ENCODE peak calls at places on chromosomes 16 and 17, in seven cellular contexts. W is stomach, P is sigmoid colon, R is vagina, Z is A549, D is transverse colon, A is HCT116. J is an unnamed sample.
A peak's percentile ranks its signal among the peaks of the same experiment; 100 is the strongest.

GRCh38 chr17:8621585-8621984 is 8.9 kb downstream of the MYH10 start:
- DNase-seq in W (no peak), P (no peak), R (no peak), Z (no peak), D (no peak), A (no peak), J (no peak)

GRCh38 chr17:81345211-81346089 is 49.8 kb upstream of the BAHCC1 start:
- DNase-seq in W (peak; percentile 92), P (peak; percentile 97), R (no peak), Z (peak; percentile 91), D (peak; percentile 89), A (no peak), J (peak; percentile 88)

GRCh38 chr17:30472238-30472890 is 4.8 kb upstream of the GOSR1 start:
- DNase-seq in W (no peak), P (no peak), R (no peak), Z (no peak), D (no peak), A (no peak), J (no peak)

GRCh38 chr16:4603624-4604170 is 11.0 kb downstream of the UBALD1 start:
- DNase-seq in W (no peak), P (no peak), R (no peak), Z (no peak), D (no peak), A (no peak), J (no peak)

GRCh38 chr17:77375917-77376651 is 235.3 kb downstream of the SEC14L1 start:
- DNase-seq in W (peak; percentile 45), P (peak; percentile 78), R (no peak), Z (no peak), D (peak; percentile 55), A (no peak), J (no peak)

GRCh38 chr17:68328676-68329075 is 37.4 kb downstream of the ARSG start:
- DNase-seq in W (no peak), P (no peak), R (no peak), Z (no peak), D (no peak), A (no peak), J (no peak)

GRCh38 chr17:1486802-1487695 is 5.4 kb downstream of the MYO1C start:
- DNase-seq in W (peak; percentile 90), P (peak; percentile 96), R (no peak), Z (peak; percentile 92), D (peak; percentile 95), A (peak; percentile 68), J (peak; percentile 91)

GRCh38 chr16:29974291-29975133 is 844 bp downstream of the TAOK2 start:
- DNase-seq in W (no peak), P (no peak), R (no peak), Z (no peak), D (peak; percentile 35), A (no peak), J (no peak)

GRCh38 chr16:4049031-4049430 is 67.2 kb downstream of the ADCY9 start:
- DNase-seq in W (no peak), P (peak; percentile 24), R (no peak), Z (no peak), D (no peak), A (no peak), J (no peak)

GRCh38 chr16:79991918-79992317 is 391.4 kb upstream of the MAF start:
- DNase-seq in W (no peak), P (no peak), R (no peak), Z (no peak), D (no peak), A (no peak), J (no peak)

GRCh38 chr16:84785843-84786538 is 33.8 kb upstream of the CRISPLD2 start:
- DNase-seq in W (peak; percentile 91), P (peak; percentile 88), R (no peak), Z (no peak), D (peak; percentile 55), A (no peak), J (peak; percentile 58)

GRCh38 chr17:14118951-14119350 is 49.6 kb downstream of the COX10 start:
- DNase-seq in W (no peak), P (no peak), R (no peak), Z (no peak), D (no peak), A (no peak), J (no peak)

GRCh38 chr17:79931517-79932309 is 92.5 kb upstream of the CBX4 start:
- DNase-seq in W (no peak), P (no peak), R (no peak), Z (no peak), D (peak; percentile 70), A (no peak), J (peak; percentile 71)
- H3K4me1 ChIP-seq in W (peaks cover 41% of the 10 kb centered on the region), P (peaks cover 15% of the 10 kb centered on the region), R (peaks cover 25% of the 10 kb centered on the region), Z (peaks cover 65% of the 10 kb centered on the region), D (peaks cover 34% of the 10 kb centered on the region), A (peaks cover 19% of the 10 kb centered on the region), J (no peaks in the 10 kb centered on the region)

DNA sequence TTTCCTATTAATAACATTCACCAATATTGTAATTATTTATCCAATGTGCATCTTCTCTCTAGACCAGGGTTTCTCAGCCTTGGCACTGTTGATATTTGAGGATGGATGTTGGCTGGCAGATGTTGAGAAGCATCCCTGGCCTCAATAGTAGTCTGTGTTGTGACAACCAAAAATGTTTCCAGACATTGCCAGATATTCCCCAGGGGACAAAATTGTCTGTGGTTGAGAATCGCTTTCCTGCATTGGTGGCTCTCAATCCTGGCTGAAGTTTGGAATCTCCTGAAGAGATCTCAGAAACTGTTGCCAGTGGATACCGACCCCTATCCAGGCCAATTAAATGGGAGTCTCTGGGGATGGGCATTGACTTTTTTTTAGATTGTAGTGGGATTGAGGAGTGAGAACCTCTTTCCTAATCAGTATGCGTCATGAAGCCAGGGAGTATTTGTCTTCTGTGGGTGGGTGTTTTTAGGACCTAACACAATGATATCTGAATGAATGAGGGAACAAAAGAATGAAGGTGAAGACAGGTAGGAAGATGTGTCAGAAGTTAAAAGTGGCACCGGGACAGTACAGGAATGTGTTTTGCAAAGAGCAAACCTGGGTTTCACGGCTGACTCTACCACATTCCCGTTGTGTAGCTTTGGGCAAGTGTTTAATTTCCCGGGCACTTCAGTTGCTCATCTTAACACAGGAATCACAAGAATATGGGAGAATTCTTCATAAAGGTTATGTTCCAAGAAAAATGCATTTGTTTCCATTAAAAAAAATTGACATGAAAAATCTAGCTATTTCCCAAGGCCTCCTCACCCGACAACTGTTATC is 24.3 kb downstream of the HSD17B2 start:
- DNase-seq in W (no peak), P (no peak), R (no peak), Z (no peak), D (no peak), A (no peak), J (no peak)
- TF ChIP-seq POLR2A in W (no peak), P (no peak), R (no peak), Z (no peak), D (no peak), A (no peak), J (no peak)

DNA sequence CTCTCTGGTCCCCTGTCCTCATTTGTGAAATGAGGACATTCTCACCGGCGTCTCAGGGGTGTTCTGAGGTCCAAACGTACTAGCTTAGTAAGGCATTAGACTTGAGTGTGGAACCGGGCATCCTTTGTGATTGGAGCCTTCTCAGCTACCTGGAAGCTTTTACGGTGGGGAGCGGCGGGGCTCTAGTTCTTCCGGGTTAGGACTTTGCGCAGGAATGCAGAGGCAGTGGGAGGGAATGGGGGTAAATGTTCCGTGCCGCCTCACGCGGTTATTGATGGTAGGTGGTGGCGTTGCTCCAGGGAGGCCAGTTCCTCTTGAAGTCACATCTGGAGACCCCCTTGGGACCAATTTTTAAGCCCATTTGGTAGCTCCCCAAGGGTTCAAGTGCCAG is 113.6 kb downstream of the SNX29 start:
- DNase-seq in W (no peak), P (peak; percentile 63), R (no peak), Z (no peak), D (no peak), A (no peak), J (no peak)
- H3K4me3 ChIP-seq in W (no peak overlapping the region), P (peak overlapping the region; percentile 2), R (peak overlapping the region; percentile 17), Z (no peak overlapping the region), D (no peak overlapping the region), A (peak overlapping the region; percentile 7), J (no peak overlapping the region)

GRCh38 chr17:55450232-55450631 is 28.6 kb upstream of the MMD start:
- DNase-seq in W (no peak), P (no peak), R (no peak), Z (no peak), D (no peak), A (no peak), J (no peak)

GRCh38 chr17:55453836-55454557 is 32.4 kb upstream of the MMD start:
- DNase-seq in W (no peak), P (no peak), R (no peak), Z (no peak), D (no peak), A (no peak), J (no peak)

GRCh38 chr17:55448681-55449080 is 27.0 kb upstream of the MMD start:
- DNase-seq in W (no peak), P (no peak), R (no peak), Z (no peak), D (no peak), A (no peak), J (no peak)

GRCh38 chr17:55451758-55452468 is 30.3 kb upstream of the MMD start:
- DNase-seq in W (no peak), P (no peak), R (no peak), Z (no peak), D (no peak), A (no peak), J (no peak)

GRCh38 chr17:55451203-55451641 is 29.6 kb upstream of the MMD start:
- DNase-seq in W (no peak), P (no peak), R (no peak), Z (peak; percentile 81), D (no peak), A (no peak), J (no peak)
- H3K4me1 ChIP-seq in W (peaks cover 40% of the 10 kb centered on the region), P (peaks cover 60% of the 10 kb centered on the region), R (peaks cover 37% of the 10 kb centered on the region), Z (peaks cover 83% of the 10 kb centered on the region), D (peaks cover 44% of the 10 kb centered on the region), A (no peaks in the 10 kb centered on the region), J (no peaks in the 10 kb centered on the region)

GRCh38 chr16:9099131-9099625 is 7.7 kb downstream of the HAPSTR1 start:
- DNase-seq in W (peak; percentile 32), P (no peak), R (no peak), Z (no peak), D (no peak), A (no peak), J (peak; percentile 46)
- TF ChIP-seq POLR2A in W (no peak), P (no peak), R (no peak), Z (no peak), D (no peak), A (no peak), J (no peak)

GRCh38 chr17:44087319-44087718 is 16.8 kb downstream of the G6PC3 start:
- DNase-seq in W (no peak), P (no peak), R (no peak), Z (no peak), D (no peak), A (no peak), J (no peak)

GRCh38 chr17:44084131-44084538 is 13.6 kb downstream of the G6PC3 start:
- DNase-seq in W (no peak), P (no peak), R (no peak), Z (no peak), D (no peak), A (no peak), J (no peak)

GRCh38 chr17:44088254-44088653 is 17.7 kb downstream of the G6PC3 start:
- DNase-seq in W (no peak), P (no peak), R (no peak), Z (no peak), D (no peak), A (no peak), J (no peak)

GRCh38 chr17:44084921-44085320 is 14.4 kb downstream of the G6PC3 start:
- DNase-seq in W (no peak), P (no peak), R (no peak), Z (no peak), D (no peak), A (no peak), J (no peak)

GRCh38 chr17:44086364-44087311 is 16.1 kb downstream of the G6PC3 start:
- DNase-seq in W (no peak), P (peak; percentile 80), R (no peak), Z (peak; percentile 87), D (no peak), A (peak; percentile 37), J (no peak)
- H3K4me3 ChIP-seq in W (no peak overlapping the region), P (no peak overlapping the region), R (no peak overlapping the region), Z (peak overlapping the region; percentile 0), D (no peak overlapping the region), A (peak overlapping the region; percentile 33), J (no peak overlapping the region)

J was measured in Peyer's patch.